ENCODE peak calls at places on chromosomes 6 and 20, in five cellular contexts. Z, D, H, E and V are unnamed samples.

GRCh38 chr6:66961191-66961590 is 1254.2 kb upstream of the EYS start:
- DNase-seq in Z (peak; percentile 34), D (peak; percentile 6), H (no peak), E (no peak), V (no peak)

GRCh38 chr6:149211046-149211571 is 106.4 kb upstream of the TAB2 start:
- DNase-seq in Z (no peak), D (no peak), H (no peak), E (no peak), V (peak; percentile 47)

GRCh38 chr6:138692058-138692977 is 81.3 kb upstream of the CCDC28A start:
- DNase-seq in Z (no peak), D (peak; percentile 85), H (no peak), E (peak; percentile 63), V (peak; percentile 90)

GRCh38 chr6:43921039-43921438 is 151.0 kb downstream of the VEGFA start:
- DNase-seq in Z (no peak), D (no peak), H (no peak), E (no peak), V (no peak)

GRCh38 chr6:47853766-47854165 is 71.9 kb downstream of the OPN5 start:
- DNase-seq in Z (no peak), D (no peak), H (no peak), E (no peak), V (no peak)

GRCh38 chr20:61588356-61589054 is 336.4 kb downstream of the CDH4 start:
- DNase-seq in Z (no peak), D (no peak), H (peak; percentile 28), E (no peak), V (no peak)

GRCh38 chr20:17995967-17996819 is 27.4 kb downstream of the MGME1 start:
- DNase-seq in Z (peak; percentile 57), D (peak; percentile 70), H (no peak), E (peak; percentile 68), V (peak; percentile 58)

GRCh38 chr6:44176130-44176934 is 17.7 kb downstream of the CAPN11 start:
- DNase-seq in Z (no peak), D (no peak), H (no peak), E (no peak), V (no peak)

GRCh38 chr20:6768228-6769185 is 1.0 kb downstream of the BMP2 start:
- DNase-seq in Z (no peak), D (peak; percentile 34), H (no peak), E (peak; percentile 10), V (peak; percentile 19)

GRCh38 chr6:6724319-6725119 is 136.0 kb downstream of the LY86 start:
- DNase-seq in Z (peak; percentile 63), D (peak; percentile 67), H (no peak), E (peak; percentile 84), V (peak; percentile 79)

GRCh38 chr6:87277123-87277522 is 45.3 kb upstream of the SMIM8 start:
- DNase-seq in Z (peak; percentile 29), D (no peak), H (no peak), E (no peak), V (no peak)

GRCh38 chr20:17898548-17898994 is 70.0 kb downstream of the SNX5 start:
- DNase-seq in Z (peak; percentile 60), D (peak; percentile 78), H (no peak), E (peak; percentile 92), V (peak; percentile 65)

GRCh38 chr6:45619994-45620471 is 242.3 kb upstream of the SUPT3H start:
- DNase-seq in Z (no peak), D (no peak), H (no peak), E (no peak), V (no peak)

GRCh38 chr20:11101243-11101642 is 427.4 kb upstream of the JAG1 start:
- DNase-seq in Z (peak; percentile 81), D (no peak), H (no peak), E (no peak), V (no peak)

GRCh38 chr6:169851641-169852503 is 100.5 kb downstream of the ERMARD start:
- DNase-seq in Z (peak; percentile 79), D (peak; percentile 62), H (no peak), E (no peak), V (no peak)

GRCh38 chr6:2695464-2696095 is 55.1 kb downstream of the MYLK4 start:
- DNase-seq in Z (peak; percentile 61), D (no peak), H (no peak), E (no peak), V (peak; percentile 36)

GRCh38 chr6:21048047-21048446 is 513.8 kb downstream of the CDKAL1 start:
- DNase-seq in Z (no peak), D (no peak), H (no peak), E (no peak), V (no peak)

GRCh38 chr6:56282391-56282790 is 35.0 kb upstream of the COL21A1 start:
- DNase-seq in Z (no peak), D (no peak), H (no peak), E (no peak), V (no peak)

GRCh38 chr6:102327697-102328227 is 934.3 kb downstream of the GRIK2 start:
- DNase-seq in Z (peak; percentile 7), D (no peak), H (no peak), E (no peak), V (no peak)

GRCh38 chr6:34243901-34244884 is 4.6 kb downstream of the SMIM29 start:
- DNase-seq in Z (peak; percentile 91), D (peak; percentile 92), H (peak; percentile 79), E (peak; percentile 60), V (no peak)

DNA sequence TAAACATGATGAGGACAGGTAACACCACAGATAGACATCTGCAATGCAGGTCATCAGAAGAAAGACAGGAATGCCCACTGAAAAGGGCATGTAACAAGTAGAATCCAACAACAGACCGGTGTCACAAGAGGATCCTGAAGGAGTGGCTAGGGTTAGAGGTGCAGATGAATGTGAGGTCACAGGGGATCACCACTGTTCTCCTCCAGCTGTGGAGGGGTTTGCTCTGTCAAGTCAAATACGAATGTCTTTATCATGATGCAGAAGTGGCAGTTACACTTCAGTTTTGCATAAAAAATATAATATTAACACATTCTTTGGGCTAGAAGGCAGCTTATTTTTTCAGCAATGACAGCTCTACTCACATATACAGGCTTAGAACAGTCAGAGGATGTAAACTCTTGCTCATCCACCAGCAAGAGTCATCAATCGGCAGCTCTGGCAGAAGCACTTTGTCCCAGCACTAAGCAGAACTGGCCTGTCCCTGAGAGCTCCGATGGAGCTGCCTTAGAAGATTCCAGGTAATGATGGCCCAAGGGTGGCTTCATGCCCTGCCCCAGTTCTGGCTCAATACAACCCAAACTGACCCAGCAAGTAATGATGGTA is 130.4 kb upstream of the TRAF3IP2 start:
- DNase-seq in Z (no peak), D (no peak), H (no peak), E (no peak), V (no peak)
- TF ChIP-seq CTCF in Z (no peak), D (no peak), H (no peak), E (no peak), V (no peak)

GRCh38 chr6:28117386-28118050 is 6.9 kb upstream of the ZSCAN16 start:
- DNase-seq in Z (no peak), D (no peak), H (no peak), E (no peak), V (no peak)
- TF ChIP-seq CTCF in Z (no peak), D (no peak), H (no peak), E (no peak), V (no peak)

GRCh38 chr6:107654736-107655135 is 164.8 kb downstream of the SOBP start:
- DNase-seq in Z (no peak), D (no peak), H (no peak), E (no peak), V (no peak)

GRCh38 chr6:107656381-107656780 is 166.5 kb downstream of the SOBP start:
- DNase-seq in Z (no peak), D (no peak), H (no peak), E (no peak), V (no peak)

GRCh38 chr6:107653861-107654394 is 164.0 kb downstream of the SOBP start:
- DNase-seq in Z (peak; percentile 50), D (no peak), H (no peak), E (no peak), V (no peak)

GRCh38 chr6:107656883-107657282 is 167.0 kb downstream of the SOBP start:
- DNase-seq in Z (no peak), D (no peak), H (no peak), E (no peak), V (no peak)

DNA sequence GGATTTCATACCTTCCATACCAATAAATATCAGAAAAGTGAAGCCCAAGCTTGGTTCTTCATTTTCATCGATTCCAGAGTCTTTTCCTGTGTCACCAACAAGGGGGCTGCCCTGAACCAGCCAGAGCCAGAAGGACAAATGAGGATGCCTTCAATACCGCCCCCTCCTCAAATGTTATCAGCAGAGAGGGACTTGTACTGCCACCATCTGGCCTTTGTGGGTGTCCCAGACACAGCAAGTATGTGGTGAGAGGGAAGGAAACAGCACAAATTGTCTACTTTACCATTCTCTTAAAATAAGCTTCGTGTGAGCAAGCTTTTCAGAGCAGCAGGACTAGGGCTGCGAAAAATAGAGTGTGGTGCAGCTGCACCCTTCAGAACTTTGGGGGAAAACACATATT is 165.3 kb downstream of the SOBP start:
- DNase-seq in Z (no peak), D (no peak), H (no peak), E (no peak), V (no peak)
- TF ChIP-seq CTCF in Z (peak; percentile 9), D (no peak), H (peak; percentile 33), E (no peak), V (peak; percentile 40)

GRCh38 chr6:1337791-1338190 is 25.9 kb downstream of the FOXQ1 start:
- DNase-seq in Z (no peak), D (no peak), H (no peak), E (no peak), V (no peak)

GRCh38 chr6:1334725-1335124 is 22.8 kb downstream of the FOXQ1 start:
- DNase-seq in Z (no peak), D (no peak), H (no peak), E (no peak), V (no peak)

GRCh38 chr6:1335367-1336037 is 23.6 kb downstream of the FOXQ1 start:
- DNase-seq in Z (peak; percentile 96), D (peak; percentile 89), H (peak; percentile 96), E (no peak), V (no peak)

DNA sequence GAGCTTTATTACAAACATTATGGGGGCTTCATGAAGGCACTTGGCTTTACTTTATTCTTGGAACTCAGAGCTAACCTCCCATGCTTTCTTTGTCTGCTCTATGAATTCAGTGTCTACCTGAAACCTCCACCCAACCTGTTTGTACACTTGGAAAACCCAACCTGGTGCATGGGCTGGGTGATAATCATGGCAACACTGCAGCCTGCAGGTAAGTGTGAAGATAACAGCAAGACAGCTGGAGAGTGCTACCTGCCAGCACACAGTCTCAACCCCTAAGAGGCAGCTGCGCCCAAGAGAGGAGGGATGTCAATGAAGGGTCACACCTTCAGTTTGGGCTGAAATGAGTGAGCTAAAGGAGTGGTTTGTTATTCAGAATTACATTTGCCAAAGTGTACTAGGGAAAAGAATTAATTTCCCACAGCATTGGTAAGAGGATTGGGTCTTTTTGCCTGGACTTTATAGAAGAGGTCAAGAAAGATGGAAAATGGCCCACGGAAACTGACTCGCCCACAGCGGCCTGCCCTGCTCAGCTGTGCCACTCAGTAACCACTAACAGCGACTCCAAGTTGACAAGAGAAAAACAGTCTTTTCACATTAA is 24.4 kb downstream of the FOXQ1 start:
- DNase-seq in Z (peak; percentile 84), D (peak; percentile 76), H (no peak), E (no peak), V (no peak)
- TF ChIP-seq CTCF in Z (peak; percentile 81), D (peak; percentile 27), H (peak; percentile 60), E (no peak), V (no peak)